ENCODE peak calls at places on chromosomes 7 and 10, in seven cellular contexts. X is pancreas, B is adipocyte, O is T-cell, F is AG08395, R is HFF-Myc, Q is stromal cell of bone marrow. C is an unnamed sample.
A peak's percentile ranks its signal among the peaks of the same experiment; 100 is the strongest.

GRCh38 chr10:88497878-88498277 is 85.2 kb downstream of the RNLS start:
- DNase-seq in F (no peak), B (no peak), X (no peak), R (no peak), Q (no peak), O (no peak), C (no peak)

GRCh38 chr10:86942441-86943315 is 14.7 kb downstream of the MMRN2 start:
- DNase-seq in X (peak; percentile 23), O (no peak), Q (no peak), F (no peak), R (no peak), B (no peak), C (no peak)

GRCh38 chr7:91342402-91342801 is 78.2 kb downstream of the FZD1 start:
- DNase-seq in X (no peak), B (no peak), R (no peak), Q (no peak), O (no peak), F (no peak), C (no peak)

GRCh38 chr7:157389951-157390730 is 53.3 kb downstream of the DNAJB6 start:
- DNase-seq in X (no peak), Q (peak; percentile 46), B (peak; percentile 40), O (peak; percentile 14), F (peak; percentile 83), R (no peak), C (peak; percentile 54)

GRCh38 chr7:15938153-15938552 is 251.7 kb upstream of the MEOX2 start:
- DNase-seq in R (no peak), Q (no peak), F (no peak), B (peak; percentile 7), X (no peak), O (no peak), C (no peak)

GRCh38 chr7:121069346-121070100 is 81.0 kb downstream of the CPED1 start:
- DNase-seq in Q (no peak), B (no peak), F (peak; percentile 15), X (no peak), R (no peak), O (no peak), C (no peak)

GRCh38 chr7:131111081-131111576 is 216.5 kb upstream of the MKLN1 start:
- DNase-seq in Q (peak; percentile 76), X (no peak), R (no peak), B (peak; percentile 73), F (peak; percentile 68), O (no peak), C (peak; percentile 86)

GRCh38 chr7:120864146-120864920 is 6.4 kb upstream of the TSPAN12 start:
- DNase-seq in Q (no peak), X (no peak), R (no peak), B (no peak), O (no peak), F (no peak), C (no peak)

GRCh38 chr7:16698200-16698910 is 52.4 kb downstream of the BZW2 start:
- DNase-seq in O (no peak), F (no peak), Q (no peak), B (peak; percentile 34), R (no peak), X (no peak), C (no peak)

GRCh38 chr7:121273467-121274167 is 55.2 kb upstream of the WNT16 start:
- DNase-seq in X (no peak), F (no peak), O (no peak), Q (no peak), B (peak; percentile 54), R (no peak), C (no peak)

GRCh38 chr7:44608916-44609648 is 2.7 kb downstream of the OGDH start:
- DNase-seq in X (no peak), R (no peak), O (no peak), Q (no peak), F (peak; percentile 47), B (peak; percentile 65), C (peak; percentile 66)

GRCh38 chr7:19122018-19122588 is 4.7 kb upstream of the TWIST1 start:
- DNase-seq in O (no peak), R (no peak), Q (no peak), X (no peak), B (peak; percentile 82), F (no peak), C (peak; percentile 23)

GRCh38 chr10:98790817-98791216 is 344.1 kb upstream of the HPS1 start:
- DNase-seq in B (peak; percentile 17), F (no peak), Q (no peak), X (no peak), O (no peak), R (peak; percentile 3), C (no peak)

GRCh38 chr10:96612052-96612830 is 25.4 kb upstream of the TM9SF3 start:
- DNase-seq in F (no peak), Q (no peak), O (no peak), X (no peak), R (no peak), B (no peak), C (no peak)

GRCh38 chr7:125444864-125445263 is 515.2 kb upstream of the POT1 start:
- DNase-seq in F (no peak), X (no peak), R (no peak), B (no peak), O (no peak), Q (no peak), C (no peak)

GRCh38 chr10:96532523-96532922 is 18.8 kb upstream of the TLL2 start:
- DNase-seq in Q (no peak), O (no peak), X (no peak), R (no peak), B (peak; percentile 14), F (no peak), C (no peak)

GRCh38 chr10:105026566-105026965 is 385.5 kb downstream of the SORCS3 start:
- DNase-seq in Q (no peak), R (no peak), O (no peak), F (no peak), X (no peak), B (no peak), C (no peak)

GRCh38 chr7:158572000-158572828 is 15.4 kb downstream of the PTPRN2 start:
- DNase-seq in R (no peak), O (no peak), F (no peak), B (no peak), X (peak; percentile 48), Q (no peak), C (no peak)

GRCh38 chr10:58587676-58588075 is 75.0 kb downstream of the BICC1 start:
- DNase-seq in Q (no peak), B (no peak), F (no peak), X (no peak), R (no peak), O (no peak), C (no peak)

GRCh38 chr10:97640868-97641811 is 669 bp downstream of the PI4K2A start:
- DNase-seq in X (no peak), B (peak; percentile 70), O (no peak), F (peak; percentile 71), R (no peak), Q (peak; percentile 70), C (no peak)

GRCh38 chr7:1343551-1343950 is 110.9 kb downstream of the UNCX start:
- DNase-seq in O (no peak), X (peak; percentile 14), F (no peak), B (no peak), R (no peak), Q (no peak), C (no peak)

GRCh38 chr10:3538850-3539531 is 246.0 kb downstream of the KLF6 start:
- DNase-seq in X (no peak), O (no peak), B (peak; percentile 90), F (peak; percentile 89), R (no peak), Q (peak; percentile 94), C (peak; percentile 96)

GRCh38 chr7:23394828-23395227 is 75.5 kb downstream of the IGF2BP3 start:
- DNase-seq in F (no peak), Q (no peak), B (peak; percentile 48), X (no peak), O (no peak), R (no peak), C (no peak)

GRCh38 chr10:47013469-47014169 is 102.4 kb downstream of the PTPN20 start:
- DNase-seq in O (no peak), X (no peak), F (peak; percentile 40), Q (no peak), B (no peak), R (no peak), C (no peak)

GRCh38 chr7:120725376-120726039 is 132.4 kb downstream of the TSPAN12 start:
- DNase-seq in O (no peak), Q (peak; percentile 28), F (peak; percentile 17), B (peak; percentile 76), X (no peak), R (peak; percentile 9), C (no peak)

GRCh38 chr10:13099666-13100348 is at the start of gene OPTN:
- DNase-seq in O (peak; percentile 72), R (peak; percentile 22), X (peak; percentile 79), F (peak; percentile 93), B (peak; percentile 91), Q (peak; percentile 74), C (no peak)

GRCh38 chr7:100367676-100368613 is 5.3 kb upstream of the PILRA start:
- DNase-seq in R (no peak), B (no peak), F (no peak), O (no peak), Q (no peak), X (no peak), C (no peak)

GRCh38 chr10:12707461-12708185 is 293.9 kb downstream of the CCDC3 start:
- DNase-seq in Q (peak; percentile 72), O (no peak), B (peak; percentile 90), F (peak; percentile 54), X (no peak), R (peak; percentile 84), C (peak; percentile 72)

GRCh38 chr7:32164341-32164996 is 94.3 kb upstream of the PDE1C start:
- DNase-seq in F (peak; percentile 70), O (no peak), B (peak; percentile 84), X (no peak), R (no peak), Q (peak; percentile 63), C (no peak)

GRCh38 chr10:45023426-45023825 is 22.7 kb downstream of the ZNF22 start:
- DNase-seq in O (no peak), F (peak; percentile 19), R (no peak), X (no peak), B (no peak), Q (no peak), C (no peak)

GRCh38 chr7:107643407-107643806 is 17.2 kb upstream of the SLC26A4 start:
- DNase-seq in B (peak; percentile 26), O (no peak), Q (peak; percentile 54), F (peak; percentile 55), X (no peak), R (no peak), C (no peak)

C was measured in GM04503.